ENCODE peak calls at places on chromosomes 13 and 19, in seven cellular contexts. One of them, this sample, is unnamed. For H3K4me1, the result is how much of the 10 kb centered on the place peaks cover.

GRCh38 chr19:57708641-57709354 is at the start of gene ZNF154:
- DNase-seq in CD8-positive, alpha-beta T cell: peak
- DNase-seq in left lung: peak
- DNase-seq in HepG2: no peak
- DNase-seq in endodermal cell: peak
- DNase-seq in cardiac muscle cell: peak
- DNase-seq in body of pancreas: peak
- DNase-seq in this sample: no peak

GRCh38 chr19:35540356-35540927 is 5.0 kb upstream of the TMEM147 start:
- DNase-seq in cardiac muscle cell: no peak
- DNase-seq in body of pancreas: no peak
- DNase-seq in HepG2: no peak
- DNase-seq in left lung: no peak
- DNase-seq in CD8-positive, alpha-beta T cell: no peak
- DNase-seq in endodermal cell: no peak
- DNase-seq in this sample: no peak

GRCh38 chr13:77437267-77437666 is 98.2 kb upstream of the SCEL start:
- DNase-seq in left lung: no peak
- DNase-seq in HepG2: peak
- DNase-seq in cardiac muscle cell: no peak
- DNase-seq in endodermal cell: no peak
- DNase-seq in CD8-positive, alpha-beta T cell: no peak
- DNase-seq in body of pancreas: no peak
- DNase-seq in this sample: no peak

GRCh38 chr19:38596057-38596981 is 21.4 kb downstream of the MAP4K1 start:
- DNase-seq in CD8-positive, alpha-beta T cell: no peak
- DNase-seq in HepG2: peak
- DNase-seq in body of pancreas: peak
- DNase-seq in left lung: peak
- DNase-seq in endodermal cell: peak
- DNase-seq in cardiac muscle cell: peak
- DNase-seq in this sample: no peak

GRCh38 chr13:20495087-20496023 is 30.3 kb downstream of the CRYL1 start:
- DNase-seq in CD8-positive, alpha-beta T cell: peak
- DNase-seq in cardiac muscle cell: peak
- DNase-seq in HepG2: peak
- DNase-seq in left lung: no peak
- DNase-seq in endodermal cell: peak
- DNase-seq in body of pancreas: peak
- DNase-seq in this sample: no peak

GRCh38 chr19:12913011-12913561 is 6.0 kb downstream of the SYCE2 start:
- DNase-seq in endodermal cell: peak
- DNase-seq in body of pancreas: peak
- DNase-seq in HepG2: peak
- DNase-seq in cardiac muscle cell: peak
- DNase-seq in left lung: peak
- DNase-seq in CD8-positive, alpha-beta T cell: no peak
- DNase-seq in this sample: no peak

GRCh38 chr19:52690395-52691214 is 44.2 kb downstream of the ZNF611 start:
- DNase-seq in body of pancreas: peak
- DNase-seq in CD8-positive, alpha-beta T cell: peak
- DNase-seq in left lung: peak
- DNase-seq in HepG2: peak
- DNase-seq in cardiac muscle cell: peak
- DNase-seq in endodermal cell: peak
- DNase-seq in this sample: peak

GRCh38 chr13:23985846-23986245 is 88.5 kb upstream of the C1QTNF9B start:
- DNase-seq in cardiac muscle cell: no peak
- DNase-seq in endodermal cell: no peak
- DNase-seq in HepG2: no peak
- DNase-seq in left lung: no peak
- DNase-seq in body of pancreas: no peak
- DNase-seq in CD8-positive, alpha-beta T cell: no peak
- DNase-seq in this sample: no peak

GRCh38 chr19:6626764-6627163 is 35.8 kb upstream of the CD70 start:
- DNase-seq in CD8-positive, alpha-beta T cell: no peak
- DNase-seq in left lung: no peak
- DNase-seq in cardiac muscle cell: no peak
- DNase-seq in endodermal cell: no peak
- DNase-seq in HepG2: no peak
- DNase-seq in body of pancreas: no peak
- DNase-seq in this sample: no peak

GRCh38 chr19:30783212-30783611 is 411.0 kb downstream of the ZNF536 start:
- DNase-seq in endodermal cell: no peak
- DNase-seq in body of pancreas: no peak
- DNase-seq in left lung: no peak
- DNase-seq in cardiac muscle cell: no peak
- DNase-seq in CD8-positive, alpha-beta T cell: no peak
- DNase-seq in HepG2: no peak
- DNase-seq in this sample: no peak

GRCh38 chr13:34207872-34208271 is 389.9 kb downstream of the RFC3 start:
- DNase-seq in body of pancreas: no peak
- DNase-seq in HepG2: no peak
- DNase-seq in left lung: no peak
- DNase-seq in cardiac muscle cell: peak
- DNase-seq in endodermal cell: no peak
- DNase-seq in CD8-positive, alpha-beta T cell: no peak
- DNase-seq in this sample: no peak

GRCh38 chr19:15498910-15499309 is 9.4 kb upstream of the CYP4F22 start:
- DNase-seq in left lung: no peak
- DNase-seq in HepG2: no peak
- DNase-seq in body of pancreas: no peak
- DNase-seq in CD8-positive, alpha-beta T cell: no peak
- DNase-seq in endodermal cell: peak
- DNase-seq in cardiac muscle cell: no peak
- DNase-seq in this sample: no peak

GRCh38 chr13:76974618-76974975 is 17.3 kb upstream of the CLN5 start:
- DNase-seq in body of pancreas: no peak
- DNase-seq in endodermal cell: no peak
- DNase-seq in CD8-positive, alpha-beta T cell: no peak
- DNase-seq in cardiac muscle cell: no peak
- DNase-seq in left lung: no peak
- DNase-seq in HepG2: no peak
- DNase-seq in this sample: no peak

GRCh38 chr13:24270639-24271131 is 38.7 kb upstream of the C1QTNF9 start:
- DNase-seq in body of pancreas: peak
- DNase-seq in left lung: peak
- DNase-seq in CD8-positive, alpha-beta T cell: no peak
- DNase-seq in cardiac muscle cell: peak
- DNase-seq in endodermal cell: peak
- DNase-seq in HepG2: peak
- DNase-seq in this sample: no peak

GRCh38 chr13:43021926-43022670 is 1.3 kb upstream of the DNAJC15 start:
- DNase-seq in HepG2: no peak
- DNase-seq in CD8-positive, alpha-beta T cell: no peak
- DNase-seq in left lung: no peak
- DNase-seq in cardiac muscle cell: peak
- DNase-seq in body of pancreas: no peak
- DNase-seq in endodermal cell: no peak
- DNase-seq in this sample: no peak

GRCh38 chr13:43020794-43021193 is 2.6 kb upstream of the DNAJC15 start:
- DNase-seq in CD8-positive, alpha-beta T cell: no peak
- DNase-seq in endodermal cell: no peak
- DNase-seq in HepG2: no peak
- DNase-seq in cardiac muscle cell: no peak
- DNase-seq in left lung: no peak
- DNase-seq in body of pancreas: no peak
- DNase-seq in this sample: no peak

GRCh38 chr13:43016226-43016625 is 7.2 kb upstream of the DNAJC15 start:
- DNase-seq in cardiac muscle cell: no peak
- DNase-seq in left lung: no peak
- DNase-seq in CD8-positive, alpha-beta T cell: no peak
- DNase-seq in HepG2: no peak
- DNase-seq in body of pancreas: no peak
- DNase-seq in endodermal cell: no peak
- DNase-seq in this sample: no peak

GRCh38 chr13:43023244-43023931 is at the start of gene DNAJC15:
- DNase-seq in body of pancreas: peak
- DNase-seq in left lung: peak
- DNase-seq in HepG2: peak
- DNase-seq in cardiac muscle cell: peak
- DNase-seq in CD8-positive, alpha-beta T cell: peak
- DNase-seq in endodermal cell: peak
- DNase-seq in this sample: no peak

DNA sequence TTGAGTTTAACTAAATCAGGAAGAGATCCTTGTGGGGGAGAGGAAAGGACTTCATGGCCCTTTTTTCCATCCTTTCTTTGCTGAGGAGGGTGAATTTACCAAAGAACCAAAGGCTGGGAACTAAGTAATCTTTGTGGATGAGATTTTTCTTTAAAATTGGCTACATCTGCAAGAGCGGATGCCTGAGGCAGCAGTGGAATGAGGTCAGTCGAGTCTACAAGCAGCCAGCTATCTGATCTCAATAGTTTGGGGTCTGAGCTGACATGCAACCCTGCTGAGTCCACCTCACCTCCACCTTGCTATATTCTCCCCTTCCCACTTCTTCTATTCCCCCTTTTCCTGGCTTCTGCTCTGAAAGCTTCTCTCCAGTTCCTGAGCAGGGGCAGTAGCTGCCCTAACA is 3.6 kb upstream of the DNAJC15 start:
- DNase-seq in HepG2: no peak
- DNase-seq in endodermal cell: no peak
- DNase-seq in cardiac muscle cell: no peak
- DNase-seq in left lung: no peak
- DNase-seq in CD8-positive, alpha-beta T cell: no peak
- DNase-seq in body of pancreas: no peak
- DNase-seq in this sample: no peak
- H3K4me1 ChIP-seq in HepG2: under half
- H3K4me1 ChIP-seq in endodermal cell: under half
- H3K4me1 ChIP-seq in cardiac muscle cell: under half
- H3K4me1 ChIP-seq in left lung: under half
- H3K4me1 ChIP-seq in CD8-positive, alpha-beta T cell: under half
- H3K4me1 ChIP-seq in body of pancreas: under half
- H3K4me1 ChIP-seq in this sample: under half

DNA sequence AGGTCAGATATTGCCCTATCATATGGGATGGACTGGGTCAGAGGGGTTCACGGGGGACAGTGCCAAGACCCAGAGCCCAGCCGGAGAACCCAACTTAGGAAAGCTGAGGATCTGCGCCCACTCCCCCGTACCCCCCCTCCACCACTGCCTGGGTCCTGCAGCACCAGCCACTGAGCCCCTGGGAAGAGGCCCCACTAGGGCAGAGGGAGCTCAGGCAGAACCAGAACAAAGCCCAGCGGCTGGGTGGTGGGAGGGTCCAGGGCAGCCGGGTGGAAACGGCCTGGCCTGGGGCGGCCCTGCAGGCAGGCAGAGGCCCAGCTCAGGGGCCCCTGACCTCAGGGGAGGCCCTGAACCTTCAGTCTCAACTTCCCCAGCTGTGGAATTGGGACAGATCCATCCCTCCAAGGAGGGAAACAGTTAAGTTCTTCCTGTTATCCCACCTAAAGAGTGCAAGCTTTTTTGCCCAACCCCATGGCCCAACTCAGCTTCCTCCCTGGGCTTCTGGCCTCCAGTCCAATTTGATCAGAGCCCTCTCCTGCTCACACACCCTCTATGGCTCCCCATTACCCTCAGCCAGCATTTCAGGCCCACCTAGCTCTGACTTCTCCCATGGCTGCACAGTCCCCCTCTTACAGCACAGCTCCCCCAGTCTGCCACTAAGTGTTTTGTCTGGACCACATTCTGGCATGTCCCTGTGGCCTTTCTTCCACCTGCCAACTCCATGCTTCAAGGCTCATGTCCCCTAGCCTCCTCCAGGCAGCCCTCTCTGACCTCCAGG is 3.1 kb downstream of the NR2F6 start:
- DNase-seq in cardiac muscle cell: no peak
- DNase-seq in CD8-positive, alpha-beta T cell: no peak
- DNase-seq in left lung: no peak
- DNase-seq in HepG2: no peak
- DNase-seq in body of pancreas: no peak
- DNase-seq in endodermal cell: peak
- DNase-seq in this sample: no peak
- H3K4me1 ChIP-seq in cardiac muscle cell: under half
- H3K4me1 ChIP-seq in CD8-positive, alpha-beta T cell: under half
- H3K4me1 ChIP-seq in left lung: under half
- H3K4me1 ChIP-seq in HepG2: half or more
- H3K4me1 ChIP-seq in body of pancreas: half or more
- H3K4me1 ChIP-seq in endodermal cell: under half
- H3K4me1 ChIP-seq in this sample: under half

GRCh38 chr13:45335397-45336024 is 5.5 kb downstream of the TPT1 start:
- DNase-seq in left lung: no peak
- DNase-seq in body of pancreas: no peak
- DNase-seq in cardiac muscle cell: peak
- DNase-seq in HepG2: peak
- DNase-seq in endodermal cell: no peak
- DNase-seq in CD8-positive, alpha-beta T cell: no peak
- DNase-seq in this sample: no peak
- H3K4me1 ChIP-seq in left lung: half or more
- H3K4me1 ChIP-seq in body of pancreas: under half
- H3K4me1 ChIP-seq in cardiac muscle cell: under half
- H3K4me1 ChIP-seq in HepG2: half or more
- H3K4me1 ChIP-seq in endodermal cell: under half
- H3K4me1 ChIP-seq in CD8-positive, alpha-beta T cell: half or more
- H3K4me1 ChIP-seq in this sample: half or more

GRCh38 chr19:50723735-50724521 is 764 bp downstream of the CLEC11A start:
- DNase-seq in endodermal cell: no peak
- DNase-seq in HepG2: no peak
- DNase-seq in body of pancreas: no peak
- DNase-seq in left lung: no peak
- DNase-seq in cardiac muscle cell: no peak
- DNase-seq in CD8-positive, alpha-beta T cell: no peak
- DNase-seq in this sample: no peak

GRCh38 chr19:50724522-50725217 is 1.5 kb downstream of the CLEC11A start:
- DNase-seq in CD8-positive, alpha-beta T cell: peak
- DNase-seq in HepG2: peak
- DNase-seq in body of pancreas: peak
- DNase-seq in endodermal cell: peak
- DNase-seq in left lung: peak
- DNase-seq in cardiac muscle cell: peak
- DNase-seq in this sample: peak

GRCh38 chr19:50721441-50722137 is 1.6 kb upstream of the CLEC11A start:
- DNase-seq in left lung: no peak
- DNase-seq in endodermal cell: no peak
- DNase-seq in body of pancreas: no peak
- DNase-seq in cardiac muscle cell: no peak
- DNase-seq in CD8-positive, alpha-beta T cell: no peak
- DNase-seq in HepG2: no peak
- DNase-seq in this sample: no peak

GRCh38 chr19:50722248-50723013 is 733 bp upstream of the CLEC11A start:
- DNase-seq in left lung: no peak
- DNase-seq in HepG2: no peak
- DNase-seq in endodermal cell: no peak
- DNase-seq in CD8-positive, alpha-beta T cell: no peak
- DNase-seq in cardiac muscle cell: no peak
- DNase-seq in body of pancreas: no peak
- DNase-seq in this sample: no peak

DNA sequence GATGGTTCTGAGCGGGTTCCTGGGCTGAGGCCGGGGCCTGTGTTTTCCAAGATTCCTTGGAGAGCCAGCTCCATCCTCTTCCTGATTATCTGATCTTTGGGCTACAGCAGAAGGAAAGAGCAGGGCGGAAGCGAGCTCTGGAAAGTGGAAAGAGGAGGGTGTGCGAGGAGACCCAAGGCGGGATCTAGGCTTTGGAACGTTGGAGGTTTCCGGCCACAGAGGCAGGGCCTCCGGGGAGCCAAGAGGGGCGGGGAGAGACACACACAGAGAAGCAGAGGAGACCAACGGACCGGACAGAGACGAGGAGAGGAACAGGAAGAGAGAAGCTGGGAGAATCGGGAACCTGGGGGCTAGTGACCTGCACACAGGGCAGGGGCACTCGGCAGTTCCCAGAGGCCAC is at the start of gene CLEC11A:
- DNase-seq in cardiac muscle cell: peak
- DNase-seq in endodermal cell: peak
- DNase-seq in HepG2: no peak
- DNase-seq in CD8-positive, alpha-beta T cell: no peak
- DNase-seq in body of pancreas: no peak
- DNase-seq in left lung: no peak
- DNase-seq in this sample: no peak
- H3K4me1 ChIP-seq in cardiac muscle cell: under half
- H3K4me1 ChIP-seq in endodermal cell: under half
- H3K4me1 ChIP-seq in HepG2: under half
- H3K4me1 ChIP-seq in CD8-positive, alpha-beta T cell: under half
- H3K4me1 ChIP-seq in body of pancreas: under half
- H3K4me1 ChIP-seq in left lung: under half
- H3K4me1 ChIP-seq in this sample: under half